ENCODE peak calls at places on chromosomes 11 and 22, in ten cellular contexts. L, T, R, F, U, Y, D, E, B and H are unnamed samples.

GRCh38 chr11:121535122-121535796 is 82.5 kb upstream of the SORL1-AS1 start:
- DNase-seq in L (no peak), T (no peak), R (no peak), F (no peak), U (no peak), Y (no peak), D (no peak), E (no peak), B (no peak), H (peak)

GRCh38 chr11:10655227-10655626 is 38.3 kb downstream of the IRAG1 start:
- DNase-seq in L (no peak), T (no peak), R (no peak), F (no peak), U (no peak), Y (no peak), D (no peak), E (no peak), B (no peak), H (no peak)

GRCh38 chr22:49350441-49351121 is 477.1 kb downstream of the BRD1 start:
- DNase-seq in L (no peak), T (peak), R (no peak), F (no peak), U (no peak), Y (no peak), D (peak), E (no peak), B (no peak), H (no peak)

GRCh38 chr11:2998073-2998850 is 6.1 kb upstream of the NAP1L4 start:
- DNase-seq in L (no peak), T (no peak), R (no peak), F (no peak), U (peak), Y (no peak), D (no peak), E (no peak), B (no peak), H (no peak)

GRCh38 chr11:68988486-68988885 is 7.7 kb upstream of the MRGPRD start:
- DNase-seq in L (no peak), T (no peak), R (no peak), F (no peak), U (no peak), Y (no peak), D (no peak), E (no peak), B (no peak), H (no peak)

GRCh38 chr11:33116535-33116934 is 44.7 kb downstream of the CSTF3 start:
- DNase-seq in L (no peak), T (no peak), R (peak), F (no peak), U (no peak), Y (no peak), D (peak), E (no peak), B (peak), H (no peak)

GRCh38 chr22:17083811-17084540 is 824 bp upstream of the IL17RA start:
- DNase-seq in L (no peak), T (no peak), R (no peak), F (peak), U (no peak), Y (no peak), D (no peak), E (peak), B (no peak), H (no peak)

GRCh38 chr11:60887531-60887930 is 18.9 kb downstream of the PRPF19 start:
- DNase-seq in L (no peak), T (peak), R (peak), F (peak), U (peak), Y (peak), D (peak), E (no peak), B (peak), H (no peak)

GRCh38 chr11:104529213-104529612 is 365.3 kb upstream of the PDGFD start:
- DNase-seq in L (no peak), T (no peak), R (no peak), F (no peak), U (no peak), Y (no peak), D (peak), E (no peak), B (no peak), H (no peak)

GRCh38 chr11:65978391-65979238 is 17.1 kb downstream of the SART1 start:
- DNase-seq in L (no peak), T (no peak), R (no peak), F (no peak), U (no peak), Y (no peak), D (no peak), E (no peak), B (no peak), H (no peak)

GRCh38 chr11:68763181-68763721 is 11.9 kb upstream of the TESMIN start:
- DNase-seq in L (no peak), T (no peak), R (no peak), F (no peak), U (no peak), Y (peak), D (peak), E (no peak), B (no peak), H (no peak)

GRCh38 chr11:76074178-76075112 is 131.9 kb downstream of the WNT11 start:
- DNase-seq in L (no peak), T (no peak), R (peak), F (no peak), U (no peak), Y (peak), D (peak), E (no peak), B (peak), H (no peak)

GRCh38 chr11:78290293-78291176 is 101.8 kb downstream of the USP35 start:
- DNase-seq in L (no peak), T (no peak), R (peak), F (no peak), U (peak), Y (peak), D (peak), E (no peak), B (peak), H (no peak)

GRCh38 chr22:29731058-29731850 is 11.5 kb downstream of the CABP7 start:
- DNase-seq in L (no peak), T (no peak), R (no peak), F (no peak), U (no peak), Y (no peak), D (no peak), E (no peak), B (no peak), H (no peak)

GRCh38 chr11:130383363-130384168 is 44.8 kb downstream of the ADAMTS8 start:
- DNase-seq in L (no peak), T (peak), R (peak), F (no peak), U (no peak), Y (peak), D (peak), E (no peak), B (peak), H (no peak)

GRCh38 chr22:46480396-46480795 is 57.0 kb downstream of the CELSR1 start:
- DNase-seq in L (no peak), T (no peak), R (no peak), F (no peak), U (no peak), Y (no peak), D (no peak), E (no peak), B (no peak), H (no peak)

GRCh38 chr11:34192481-34193401 is 87.3 kb downstream of the NAT10 start:
- DNase-seq in L (peak), T (no peak), R (peak), F (no peak), U (peak), Y (peak), D (peak), E (no peak), B (peak), H (peak)

GRCh38 chr11:46120361-46120710 is 918 bp downstream of the PHF21A start:
- DNase-seq in L (peak), T (no peak), R (no peak), F (peak), U (no peak), Y (no peak), D (no peak), E (peak), B (no peak), H (no peak)

GRCh38 chr11:21897203-21897602 is 295.7 kb upstream of the ANO5 start:
- DNase-seq in L (no peak), T (no peak), R (no peak), F (no peak), U (no peak), Y (no peak), D (no peak), E (no peak), B (no peak), H (no peak)

GRCh38 chr22:44753189-44754042 is 1.0 kb downstream of the ARHGAP8 start:
- DNase-seq in L (no peak), T (no peak), R (peak), F (peak), U (no peak), Y (peak), D (peak), E (no peak), B (peak), H (no peak)

GRCh38 chr22:37552560-37553163 is 7.6 kb upstream of the CDC42EP1 start:
- DNase-seq in L (peak), T (peak), R (no peak), F (no peak), U (no peak), Y (peak), D (no peak), E (no peak), B (peak), H (no peak)

GRCh38 chr11:75263944-75264349 is 23.4 kb downstream of the TPBGL start:
- DNase-seq in L (no peak), T (no peak), R (no peak), F (no peak), U (no peak), Y (no peak), D (peak), E (no peak), B (peak), H (no peak)

GRCh38 chr11:66359662-66360087 is 11.9 kb downstream of the SLC29A2 start:
- DNase-seq in L (no peak), T (peak), R (no peak), F (peak), U (no peak), Y (no peak), D (no peak), E (no peak), B (no peak), H (no peak)

GRCh38 chr11:62573006-62573591 is 592 bp downstream of the EEF1G start:
- DNase-seq in L (no peak), T (no peak), R (peak), F (no peak), U (no peak), Y (no peak), D (peak), E (peak), B (peak), H (no peak)

GRCh38 chr11:82406611-82407010 is 327.1 kb downstream of the FAM181B start:
- DNase-seq in L (no peak), T (no peak), R (no peak), F (no peak), U (no peak), Y (no peak), D (no peak), E (no peak), B (no peak), H (no peak)

GRCh38 chr22:31734512-31734911 is 15.4 kb downstream of the PRR14L start:
- DNase-seq in L (no peak), T (no peak), R (peak), F (no peak), U (no peak), Y (peak), D (peak), E (no peak), B (peak), H (no peak)

GRCh38 chr11:10601722-10602281 is 33.3 kb upstream of the LYVE1 start:
- DNase-seq in L (peak), T (no peak), R (no peak), F (no peak), U (no peak), Y (no peak), D (no peak), E (peak), B (no peak), H (no peak)

GRCh38 chr22:24232124-24232523 is 12.8 kb downstream of the GGT5 start:
- DNase-seq in L (no peak), T (no peak), R (no peak), F (no peak), U (no peak), Y (no peak), D (no peak), E (no peak), B (no peak), H (no peak)

GRCh38 chr11:34890089-34890488 is 26.1 kb downstream of the APIP start:
- DNase-seq in L (no peak), T (no peak), R (no peak), F (no peak), U (no peak), Y (no peak), D (no peak), E (no peak), B (peak), H (no peak)

GRCh38 chr22:23538502-23538860 is 41.6 kb downstream of the IGLL1 start:
- DNase-seq in L (no peak), T (peak), R (no peak), F (no peak), U (no peak), Y (no peak), D (peak), E (no peak), B (no peak), H (no peak)

GRCh38 chr11:58275002-58275401 is 6.9 kb upstream of the OR10W1 start:
- DNase-seq in L (no peak), T (no peak), R (no peak), F (no peak), U (no peak), Y (no peak), D (no peak), E (no peak), B (no peak), H (no peak)

DNA sequence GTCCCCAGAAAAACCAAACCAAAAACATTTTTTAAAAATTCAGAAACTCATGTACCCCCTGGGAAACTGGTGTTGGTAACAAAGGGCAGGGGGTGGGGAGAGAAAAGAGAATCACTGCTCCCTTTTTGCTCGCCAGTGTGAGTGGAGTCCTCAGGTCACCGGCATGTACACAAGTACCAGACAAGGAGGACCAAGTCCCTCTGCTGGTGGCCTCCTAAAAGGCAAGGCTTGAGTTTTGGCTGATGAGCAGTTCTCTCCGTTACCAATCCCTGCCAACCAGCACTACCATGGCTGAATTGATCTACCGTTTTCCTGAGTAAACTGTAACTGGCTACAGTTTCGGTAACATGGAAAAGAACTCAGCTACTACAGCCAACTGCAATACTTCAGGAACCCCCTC is 22.0 kb downstream of the APOL5 start:
- DNase-seq in L (no peak), T (no peak), R (no peak), F (no peak), U (peak), Y (no peak), D (no peak), E (no peak), B (peak), H (peak)
- TF ChIP-seq CTCF in L (no peak), T (peak), R (peak), F (no peak), U (no peak), Y (peak), D (peak), E (no peak), B (peak), H (peak)

GRCh38 chr11:15276616-15277015 is 161.9 kb downstream of the INSC start:
- DNase-seq in L (no peak), T (no peak), R (peak), F (no peak), U (no peak), Y (no peak), D (peak), E (no peak), B (peak), H (no peak)
- TF ChIP-seq CTCF in L (no peak), T (peak), R (peak), F (no peak), U (peak), Y (peak), D (peak), E (peak), B (peak), H (peak)

DNA sequence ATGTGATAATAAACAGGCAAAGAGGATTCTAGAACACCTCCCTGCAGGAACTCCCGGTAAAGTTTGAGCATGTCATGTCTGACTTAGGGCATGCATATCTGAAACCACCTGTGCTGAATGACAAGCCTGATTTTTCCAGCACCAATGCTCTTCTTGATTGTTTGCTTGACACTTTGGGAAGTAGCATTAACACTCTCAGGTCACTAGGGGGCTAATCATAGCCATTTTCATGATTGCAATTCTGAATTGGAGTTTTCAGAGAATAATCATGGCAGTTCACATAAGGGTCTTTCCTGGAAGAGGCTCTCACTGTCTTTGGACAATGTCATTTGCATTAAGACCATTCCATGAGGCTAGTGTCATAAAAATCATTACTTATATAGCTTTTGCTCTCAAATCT is 234.4 kb upstream of the MTNR1B start:
- DNase-seq in L (no peak), T (no peak), R (no peak), F (no peak), U (no peak), Y (no peak), D (peak), E (no peak), B (no peak), H (no peak)
- TF ChIP-seq CTCF in L (no peak), T (peak), R (peak), F (no peak), U (no peak), Y (peak), D (peak), E (peak), B (no peak), H (peak)

GRCh38 chr11:70914496-70914895 is 337.9 kb downstream of the SHANK2 start:
- DNase-seq in L (no peak), T (no peak), R (no peak), F (no peak), U (no peak), Y (no peak), D (no peak), E (no peak), B (no peak), H (no peak)

GRCh38 chr11:70921804-70922203 is 330.6 kb downstream of the SHANK2 start:
- DNase-seq in L (no peak), T (no peak), R (no peak), F (no peak), U (no peak), Y (no peak), D (no peak), E (no peak), B (no peak), H (no peak)

GRCh38 chr11:70916321-70916720 is 336.1 kb downstream of the SHANK2 start:
- DNase-seq in L (no peak), T (no peak), R (no peak), F (no peak), U (no peak), Y (no peak), D (no peak), E (no peak), B (no peak), H (no peak)

GRCh38 chr11:70915158-70915795 is 337.1 kb downstream of the SHANK2 start:
- DNase-seq in L (no peak), T (no peak), R (no peak), F (no peak), U (no peak), Y (no peak), D (no peak), E (no peak), B (no peak), H (no peak)

GRCh38 chr11:70918242-70918641 is 334.1 kb downstream of the SHANK2 start:
- DNase-seq in L (no peak), T (no peak), R (no peak), F (no peak), U (no peak), Y (no peak), D (no peak), E (no peak), B (no peak), H (no peak)
- TF ChIP-seq CTCF in L (no peak), T (no peak), R (no peak), F (no peak), U (no peak), Y (no peak), D (no peak), E (no peak), B (no peak), H (no peak)

GRCh38 chr22:28711820-28712777 is 29.5 kb downstream of the CHEK2 start:
- DNase-seq in L (no peak), T (no peak), R (peak), F (no peak), U (no peak), Y (peak), D (peak), E (no peak), B (peak), H (no peak)
- TF ChIP-seq CTCF in L (no peak), T (no peak), R (no peak), F (no peak), U (no peak), Y (peak), D (peak), E (no peak), B (peak), H (peak)

DNA sequence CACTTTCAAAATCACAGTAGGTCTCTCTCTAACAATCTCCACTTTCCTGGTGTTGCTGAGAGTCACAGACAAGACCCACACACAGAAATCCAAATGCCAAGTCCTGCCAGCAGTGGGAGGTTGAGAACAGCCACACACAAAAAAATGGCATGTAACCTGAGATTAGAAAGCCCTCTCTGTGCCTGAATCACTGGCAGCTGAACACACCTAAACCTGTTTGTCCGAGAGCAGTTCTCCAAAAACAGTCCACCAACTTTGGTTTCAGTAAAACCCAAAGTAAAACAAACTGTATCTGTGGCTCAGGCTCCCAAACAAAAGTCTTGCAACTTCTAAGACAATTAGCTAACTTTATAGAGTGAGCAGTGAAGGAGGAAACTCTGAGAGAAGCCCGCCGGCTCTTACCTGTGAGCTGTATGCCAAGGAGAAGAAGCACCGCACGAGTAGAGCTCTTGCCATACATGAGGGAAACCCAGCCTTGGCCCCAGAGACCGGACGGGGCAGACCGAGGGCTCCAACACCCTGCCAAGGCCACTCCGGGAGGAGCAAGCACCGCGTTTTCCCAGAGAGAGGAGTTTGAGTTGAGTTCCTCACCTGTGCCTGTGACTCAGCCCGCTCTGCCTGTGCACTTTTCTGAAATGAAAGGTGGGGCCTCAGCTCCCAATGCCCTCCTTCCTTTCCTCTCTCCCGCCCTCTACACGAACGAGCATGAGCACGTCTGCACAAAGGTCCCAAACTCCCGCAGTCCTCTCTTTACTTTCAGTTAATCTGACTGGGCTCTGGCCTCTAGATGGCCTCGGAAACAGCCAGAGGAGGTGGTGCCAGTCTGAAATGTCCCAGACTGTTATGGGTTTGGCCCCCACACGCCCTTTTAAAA is at the start of gene MPZL2:
- DNase-seq in L (no peak), T (peak), R (no peak), F (peak), U (peak), Y (no peak), D (no peak), E (peak), B (no peak), H (no peak)
- TF ChIP-seq CTCF in L (no peak), T (peak), R (no peak), F (no peak), U (no peak), Y (no peak), D (no peak), E (peak), B (no peak), H (no peak)